ENCODE peak calls at places on chromosomes 12 and 14, in four cellular contexts. One of them, this sample, is unnamed.

GRCh38 chr12:4116251-4117111 is 157.1 kb upstream of the CCND2 start:
- DNase-seq in endothelial cell of umbilical vein: peak
- DNase-seq in retina: no peak
- DNase-seq in adipocyte: peak
- DNase-seq in this sample: peak

GRCh38 chr12:105330938-105331804 is 680 bp downstream of the C12orf75 start:
- DNase-seq in endothelial cell of umbilical vein: no peak
- DNase-seq in retina: peak
- DNase-seq in adipocyte: peak
- DNase-seq in this sample: no peak

GRCh38 chr12:80261403-80261802 is 162.1 kb downstream of the OTOGL start:
- DNase-seq in endothelial cell of umbilical vein: no peak
- DNase-seq in retina: no peak
- DNase-seq in adipocyte: no peak
- DNase-seq in this sample: no peak

GRCh38 chr12:107917912-107918800 is 143.7 kb downstream of the ASCL4 start:
- DNase-seq in endothelial cell of umbilical vein: no peak
- DNase-seq in retina: peak
- DNase-seq in adipocyte: peak
- DNase-seq in this sample: peak

GRCh38 chr14:26290007-26290530 is 307.8 kb downstream of the NOVA1 start:
- DNase-seq in endothelial cell of umbilical vein: no peak
- DNase-seq in retina: no peak
- DNase-seq in adipocyte: peak
- DNase-seq in this sample: peak

GRCh38 chr12:6752181-6752930 is 585 bp downstream of the MLF2 start:
- DNase-seq in endothelial cell of umbilical vein: peak
- DNase-seq in retina: peak
- DNase-seq in adipocyte: peak
- DNase-seq in this sample: peak

GRCh38 chr14:77139540-77140342 is 1.9 kb downstream of the ZDHHC22 start:
- DNase-seq in endothelial cell of umbilical vein: no peak
- DNase-seq in retina: peak
- DNase-seq in adipocyte: peak
- DNase-seq in this sample: no peak

GRCh38 chr12:109549613-109550309 is 23.5 kb downstream of the MMAB start:
- DNase-seq in endothelial cell of umbilical vein: no peak
- DNase-seq in retina: no peak
- DNase-seq in adipocyte: no peak
- DNase-seq in this sample: no peak

GRCh38 chr12:105464426-105464825 is 133.9 kb downstream of the C12orf75 start:
- DNase-seq in endothelial cell of umbilical vein: no peak
- DNase-seq in retina: no peak
- DNase-seq in adipocyte: no peak
- DNase-seq in this sample: no peak

GRCh38 chr14:73058923-73059311 is 583 bp downstream of the RBM25 start:
- DNase-seq in endothelial cell of umbilical vein: peak
- DNase-seq in retina: peak
- DNase-seq in adipocyte: peak
- DNase-seq in this sample: peak

GRCh38 chr12:47744778-47745436 is 13.8 kb downstream of the RAPGEF3 start:
- DNase-seq in endothelial cell of umbilical vein: no peak
- DNase-seq in retina: no peak
- DNase-seq in adipocyte: no peak
- DNase-seq in this sample: no peak

GRCh38 chr12:92110083-92110640 is 35.5 kb downstream of the BTG1 start:
- DNase-seq in endothelial cell of umbilical vein: no peak
- DNase-seq in retina: no peak
- DNase-seq in adipocyte: no peak
- DNase-seq in this sample: no peak

GRCh38 chr12:6378709-6379427 is 3.5 kb upstream of the SCNN1A start:
- DNase-seq in endothelial cell of umbilical vein: no peak
- DNase-seq in retina: no peak
- DNase-seq in adipocyte: no peak
- DNase-seq in this sample: no peak

GRCh38 chr14:22315336-22315735 is 273.7 kb downstream of the DAD1 start:
- DNase-seq in endothelial cell of umbilical vein: no peak
- DNase-seq in retina: no peak
- DNase-seq in adipocyte: no peak
- DNase-seq in this sample: no peak

GRCh38 chr12:18158774-18159557 is 69.0 kb upstream of the RERGL start:
- DNase-seq in endothelial cell of umbilical vein: peak
- DNase-seq in retina: no peak
- DNase-seq in adipocyte: peak
- DNase-seq in this sample: peak

GRCh38 chr12:131829351-131829794 is 1.2 kb downstream of the MMP17 start:
- DNase-seq in endothelial cell of umbilical vein: no peak
- DNase-seq in retina: peak
- DNase-seq in adipocyte: peak
- DNase-seq in this sample: no peak

GRCh38 chr14:78614651-78615050 is 444.5 kb downstream of the NRXN3 start:
- DNase-seq in endothelial cell of umbilical vein: no peak
- DNase-seq in retina: no peak
- DNase-seq in adipocyte: peak
- DNase-seq in this sample: no peak

GRCh38 chr12:52207895-52208294 is 16.1 kb upstream of the KRT80 start:
- DNase-seq in endothelial cell of umbilical vein: peak
- DNase-seq in retina: no peak
- DNase-seq in adipocyte: no peak
- DNase-seq in this sample: peak

GRCh38 chr14:105497671-105498429 is 6.8 kb downstream of the TEDC1 start:
- DNase-seq in endothelial cell of umbilical vein: no peak
- DNase-seq in retina: no peak
- DNase-seq in adipocyte: no peak
- DNase-seq in this sample: no peak

GRCh38 chr12:12685305-12685704 is 10.7 kb downstream of the GPR19 start:
- DNase-seq in endothelial cell of umbilical vein: no peak
- DNase-seq in retina: peak
- DNase-seq in adipocyte: no peak
- DNase-seq in this sample: no peak

GRCh38 chr12:17079251-17079909 is 473.4 kb upstream of the LMO3 start:
- DNase-seq in endothelial cell of umbilical vein: no peak
- DNase-seq in retina: no peak
- DNase-seq in adipocyte: no peak
- DNase-seq in this sample: no peak

GRCh38 chr12:50187084-50187900 is 20.1 kb upstream of the CERS5 start:
- DNase-seq in endothelial cell of umbilical vein: no peak
- DNase-seq in retina: no peak
- DNase-seq in adipocyte: peak
- DNase-seq in this sample: peak

GRCh38 chr14:103898711-103899110 is 29.5 kb upstream of the TDRD9 start:
- DNase-seq in endothelial cell of umbilical vein: no peak
- DNase-seq in retina: no peak
- DNase-seq in adipocyte: no peak
- DNase-seq in this sample: no peak

GRCh38 chr12:103632554-103633216 is 45.6 kb downstream of the STAB2 start:
- DNase-seq in endothelial cell of umbilical vein: peak
- DNase-seq in retina: peak
- DNase-seq in adipocyte: peak
- DNase-seq in this sample: peak

GRCh38 chr14:104223101-104223809 is 84.9 kb downstream of the KIF26A start:
- DNase-seq in endothelial cell of umbilical vein: peak
- DNase-seq in retina: peak
- DNase-seq in adipocyte: no peak
- DNase-seq in this sample: no peak

GRCh38 chr12:122836027-122836921 is 1.0 kb downstream of the HIP1R start:
- DNase-seq in endothelial cell of umbilical vein: peak
- DNase-seq in retina: peak
- DNase-seq in adipocyte: peak
- DNase-seq in this sample: no peak

GRCh38 chr12:120669055-120669828 is 17.7 kb upstream of the MLEC start:
- DNase-seq in endothelial cell of umbilical vein: no peak
- DNase-seq in retina: peak
- DNase-seq in adipocyte: peak
- DNase-seq in this sample: peak

GRCh38 chr12:32903763-32904162 is 7.2 kb upstream of the PKP2 start:
- DNase-seq in endothelial cell of umbilical vein: no peak
- DNase-seq in retina: no peak
- DNase-seq in adipocyte: no peak
- DNase-seq in this sample: no peak

GRCh38 chr14:54572316-54572715 is 5.4 kb downstream of the SAMD4A start:
- DNase-seq in endothelial cell of umbilical vein: peak
- DNase-seq in retina: no peak
- DNase-seq in adipocyte: peak
- DNase-seq in this sample: no peak